ENCODE peak calls at places on chromosomes 7 and 10, in nine cellular contexts. I is A549; L is body of pancreas; O is mesendoderm; F is small intestine; A is fibroblast of mammary gland; C is mammary epithelial cell; Q is naive thymus-derived CD4-positive, alpha-beta T cell; M is PC-9. N is an unnamed sample.

GRCh38 chr7:112176693-112177415 is 29.3 kb downstream of the DOCK4 start:
- DNase-seq in C (no peak), Q (no peak), A (no peak), O (no peak), F (no peak), L (no peak), I (no peak), M (no peak), N (no peak)

GRCh38 chr7:78247910-78248689 is 449.5 kb downstream of the PHTF2 start:
- DNase-seq in Q (no peak), F (no peak), A (no peak), L (no peak), O (no peak), I (no peak), M (no peak), C (no peak), N (no peak)

GRCh38 chr10:3820255-3820654 is 35.2 kb upstream of the KLF6 start:
- DNase-seq in O (no peak), A (no peak), I (no peak), Q (no peak), L (no peak), F (no peak), C (no peak), M (no peak), N (no peak)

GRCh38 chr10:112115781-112116385 is 67.7 kb downstream of the GPAM start:
- DNase-seq in F (peak; percentile 44), A (peak; percentile 28), C (peak; percentile 7), O (peak; percentile 72), M (peak; percentile 24), L (peak; percentile 49), Q (peak; percentile 20), I (peak; percentile 33), N (peak; percentile 29)

GRCh38 chr10:79415736-79416577 is 29.5 kb downstream of the ZCCHC24 start:
- DNase-seq in Q (no peak), A (no peak), I (no peak), M (no peak), L (no peak), O (no peak), F (no peak), C (no peak), N (no peak)

GRCh38 chr10:42997849-42998165 is 79.1 kb upstream of the RET start:
- DNase-seq in A (no peak), C (no peak), M (no peak), O (no peak), F (no peak), L (no peak), I (no peak), Q (no peak), N (no peak)

GRCh38 chr10:3460420-3461128 is 288.0 kb upstream of the PITRM1 start:
- DNase-seq in L (no peak), I (no peak), A (no peak), M (no peak), C (no peak), Q (no peak), F (no peak), O (no peak), N (no peak)

GRCh38 chr7:27346531-27347260 is 104.1 kb downstream of the EVX1 start:
- DNase-seq in L (peak; percentile 61), O (peak; percentile 57), A (peak; percentile 77), Q (no peak), C (peak; percentile 78), F (no peak), I (peak; percentile 96), M (peak; percentile 85), N (peak; percentile 32)

GRCh38 chr7:5300366-5300765 is 17.6 kb downstream of the SLC29A4 start:
- DNase-seq in F (no peak), C (no peak), M (no peak), I (no peak), O (no peak), L (no peak), A (no peak), Q (no peak), N (no peak)

GRCh38 chr7:93717217-93717900 is 142.8 kb upstream of the CALCR start:
- DNase-seq in I (no peak), L (no peak), C (peak; percentile 79), M (no peak), A (peak; percentile 73), Q (no peak), O (no peak), F (no peak), N (peak; percentile 11)

GRCh38 chr7:114554781-114555537 is 140.3 kb downstream of the FOXP2 start:
- DNase-seq in M (no peak), C (no peak), O (peak; percentile 6), F (no peak), I (peak; percentile 33), A (peak; percentile 89), Q (no peak), L (no peak), N (peak; percentile 70)

GRCh38 chr7:7438851-7439250 is 96.8 kb downstream of the COL28A1 start:
- DNase-seq in Q (no peak), F (no peak), A (peak; percentile 100), I (peak; percentile 94), C (peak; percentile 96), O (peak; percentile 65), L (no peak), M (peak; percentile 48), N (peak; percentile 89)

GRCh38 chr10:320787-321186 is 185.5 kb downstream of the ZMYND11 start:
- DNase-seq in F (no peak), M (no peak), Q (no peak), O (no peak), C (no peak), I (no peak), A (no peak), L (no peak), N (no peak)

GRCh38 chr7:73851410-73852338 is 9.3 kb upstream of the TMEM270 start:
- DNase-seq in A (peak; percentile 99), O (peak; percentile 93), I (peak; percentile 79), L (no peak), C (peak; percentile 100), M (peak; percentile 65), F (peak; percentile 84), Q (no peak), N (peak; percentile 98)

GRCh38 chr10:132023092-132023811 is 41.5 kb upstream of the BNIP3 start:
- DNase-seq in I (peak; percentile 85), O (peak; percentile 79), L (peak; percentile 88), A (peak; percentile 67), Q (peak; percentile 70), F (peak; percentile 65), C (peak; percentile 52), M (peak; percentile 63), N (peak; percentile 71)

GRCh38 chr10:48594799-48595198 is 10.1 kb downstream of the ARHGAP22 start:
- DNase-seq in F (no peak), L (no peak), Q (no peak), O (peak; percentile 60), I (no peak), C (no peak), M (no peak), A (no peak), N (no peak)

GRCh38 chr7:151381333-151382078 is 28.3 kb downstream of the WDR86 start:
- DNase-seq in O (peak; percentile 53), A (no peak), C (no peak), F (no peak), M (no peak), Q (peak; percentile 61), I (no peak), L (no peak), N (no peak)

GRCh38 chr7:151380199-151381082 is 29.4 kb downstream of the WDR86 start:
- DNase-seq in A (no peak), F (no peak), M (no peak), I (no peak), Q (no peak), C (no peak), L (no peak), O (no peak), N (no peak)

GRCh38 chr7:151382079-151382885 is 27.6 kb downstream of the WDR86 start:
- DNase-seq in I (no peak), Q (peak; percentile 35), L (no peak), M (no peak), C (no peak), F (no peak), O (no peak), A (no peak), N (no peak)

GRCh38 chr7:151379534-151380198 is 30.2 kb downstream of the WDR86 start:
- DNase-seq in M (no peak), F (no peak), O (peak; percentile 42), L (no peak), I (no peak), C (no peak), A (no peak), Q (no peak), N (no peak)

GRCh38 chr7:151381083-151381332 is 28.8 kb downstream of the WDR86 start:
- DNase-seq in L (no peak), O (no peak), I (no peak), A (no peak), Q (no peak), C (no peak), M (no peak), F (no peak), N (no peak)
- H3K4me3 ChIP-seq in L (no peak overlapping the region), O (no peak overlapping the region), I (no peak overlapping the region), A (no peak overlapping the region), Q (peak overlapping the region; percentile 63), C (no peak overlapping the region), M (no peak overlapping the region), F (no peak overlapping the region), N (no peak overlapping the region)

DNA sequence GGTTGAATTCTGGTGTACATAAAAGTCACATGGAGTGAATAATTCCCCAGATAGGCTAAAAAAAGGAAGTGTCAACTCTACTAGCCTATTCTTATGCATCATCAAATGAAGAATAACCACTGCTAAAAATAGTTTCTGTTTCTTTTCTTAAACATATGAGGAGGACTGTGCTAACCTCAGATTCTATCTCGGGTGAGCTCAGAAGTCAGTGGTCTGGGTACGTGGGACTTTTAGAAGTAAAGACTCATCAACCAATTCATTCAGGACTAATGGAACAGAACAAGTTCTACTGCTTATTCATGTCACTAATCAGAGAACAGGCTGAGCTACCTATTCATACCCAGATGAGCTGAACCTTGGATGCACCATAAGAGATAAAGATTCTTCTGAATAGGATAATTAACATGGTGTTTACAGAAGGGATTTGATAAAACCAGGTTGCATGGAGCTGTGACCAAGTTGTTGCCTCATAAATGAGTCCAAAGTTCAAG is 9.5 kb upstream of the ASAH2 start:
- DNase-seq in Q (no peak), L (no peak), M (no peak), A (no peak), C (peak; percentile 27), F (peak; percentile 97), I (no peak), O (no peak), N (no peak)
- H3K4me3 ChIP-seq in Q (no peak overlapping the region), L (no peak overlapping the region), M (no peak overlapping the region), A (no peak overlapping the region), C (no peak overlapping the region), F (no peak overlapping the region), I (no peak overlapping the region), O (no peak overlapping the region), N (no peak overlapping the region)

DNA sequence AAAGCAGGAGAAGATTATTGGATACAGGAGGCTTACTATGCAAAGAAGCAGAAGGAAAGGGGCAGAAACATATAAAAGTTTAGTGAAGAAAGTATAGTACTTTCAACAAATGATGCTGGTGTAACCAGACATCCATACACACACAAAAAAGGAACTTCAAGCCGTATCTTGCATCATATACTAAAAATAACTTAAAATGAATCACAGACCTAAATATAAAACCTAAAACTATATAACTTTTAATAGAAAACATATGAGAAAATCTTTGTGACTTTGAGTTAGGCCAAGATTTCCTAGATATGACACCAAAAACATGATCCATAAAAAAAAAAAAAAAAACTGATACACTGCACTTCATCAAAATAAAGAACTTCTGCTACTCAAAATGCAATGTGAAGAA is 40.9 kb downstream of the NUDCD3 start:
- DNase-seq in L (no peak), C (no peak), O (no peak), F (no peak), M (no peak), A (peak; percentile 63), Q (no peak), I (no peak), N (peak; percentile 69)
- H3K4me3 ChIP-seq in L (no peak overlapping the region), C (no peak overlapping the region), O (no peak overlapping the region), F (no peak overlapping the region), M (no peak overlapping the region), A (no peak overlapping the region), Q (no peak overlapping the region), I (no peak overlapping the region), N (no peak overlapping the region)

GRCh38 chr7:157077986-157078644 is 60.6 kb upstream of the UBE3C start:
- DNase-seq in C (no peak), M (no peak), F (no peak), I (no peak), A (no peak), L (no peak), Q (no peak), O (peak; percentile 11), N (no peak)
- H3K4me3 ChIP-seq in C (peak overlapping the region; percentile 15), M (no peak overlapping the region), F (no peak overlapping the region), I (no peak overlapping the region), A (no peak overlapping the region), L (no peak overlapping the region), Q (no peak overlapping the region), O (no peak overlapping the region), N (peak overlapping the region; percentile 44)